ENCODE peak calls at places on chromosomes 7 and 10, in six cellular contexts. Y, U, P, H, J and W are unnamed samples.

GRCh38 chr10:64320448-64320847 is 799.2 kb downstream of the REEP3 start:
- DNase-seq in Y (no peak), U (no peak), P (no peak), J (no peak), H (no peak), W (no peak)

GRCh38 chr7:21318916-21319270 is 109.0 kb upstream of the SP4 start:
- DNase-seq in H (no peak), P (no peak), J (no peak), Y (no peak), U (no peak), W (no peak)

GRCh38 chr7:23098460-23098859 is 7.1 kb upstream of the KLHL7 start:
- DNase-seq in Y (no peak), J (no peak), H (no peak), U (no peak), P (no peak), W (no peak)

GRCh38 chr10:80132299-80133139 is at the start of gene PLAC9:
- DNase-seq in J (no peak), U (no peak), P (no peak), H (no peak), Y (no peak), W (no peak)

GRCh38 chr7:121752706-121753105 is 120.3 kb upstream of the PTPRZ1 start:
- DNase-seq in H (no peak), U (no peak), Y (no peak), P (no peak), J (no peak), W (no peak)

GRCh38 chr10:22159979-22160378 is 57.8 kb downstream of the EBLN1 start:
- DNase-seq in H (no peak), P (no peak), J (no peak), Y (no peak), U (no peak), W (no peak)

GRCh38 chr7:70480913-70481579 is 650.9 kb upstream of the GALNT17 start:
- DNase-seq in U (no peak), H (no peak), P (no peak), J (no peak), Y (no peak), W (no peak)

GRCh38 chr7:156547884-156548561 is 92.6 kb upstream of the RNF32 start:
- DNase-seq in J (no peak), P (no peak), U (no peak), Y (no peak), H (no peak), W (no peak)

GRCh38 chr7:23981314-23981713 is 271.3 kb downstream of the STK31 start:
- DNase-seq in J (no peak), U (no peak), Y (no peak), H (no peak), P (no peak), W (no peak)

GRCh38 chr7:93245525-93246432 is 13.6 kb downstream of the VPS50 start:
- DNase-seq in U (no peak), P (no peak), Y (no peak), J (no peak), H (no peak), W (peak; percentile 7)

GRCh38 chr7:18866359-18867036 is 250.9 kb downstream of the TWIST1 start:
- DNase-seq in U (peak; percentile 99), P (peak; percentile 22), J (peak; percentile 97), H (peak; percentile 12), Y (no peak), W (peak; percentile 96)

GRCh38 chr7:2118630-2119190 is 114.0 kb downstream of the MAD1L1 start:
- DNase-seq in P (no peak), U (no peak), H (no peak), J (no peak), Y (no peak), W (no peak)

GRCh38 chr7:112337177-112337576 is 113.1 kb upstream of the IFRD1 start:
- DNase-seq in H (no peak), J (no peak), U (no peak), Y (no peak), P (no peak), W (no peak)

GRCh38 chr7:44274623-44274975 is 50.8 kb downstream of the CAMK2B start:
- DNase-seq in P (no peak), Y (no peak), U (no peak), J (no peak), H (no peak), W (no peak)

GRCh38 chr7:98997836-98998235 is 119.5 kb downstream of the TRRAP start:
- DNase-seq in J (no peak), Y (no peak), U (no peak), H (no peak), P (no peak), W (no peak)

GRCh38 chr7:2967238-2967637 is 76.4 kb downstream of the CARD11 start:
- DNase-seq in H (no peak), Y (no peak), J (no peak), U (no peak), P (no peak), W (no peak)

GRCh38 chr10:117762126-117762818 is 219.7 kb downstream of the EMX2 start:
- DNase-seq in Y (no peak), P (no peak), U (no peak), H (no peak), J (no peak), W (no peak)

GRCh38 chr10:6140141-6140841 is 51.5 kb downstream of the RBM17 start:
- DNase-seq in Y (no peak), P (no peak), J (no peak), H (no peak), U (no peak), W (no peak)

GRCh38 chr7:132972745-132973144 is 109.1 kb downstream of the CHCHD3 start:
- DNase-seq in J (no peak), H (no peak), U (no peak), P (no peak), Y (no peak), W (no peak)

GRCh38 chr10:71465576-71466252 is 69.0 kb downstream of the CDH23 start:
- DNase-seq in U (no peak), Y (no peak), P (no peak), H (no peak), J (no peak), W (no peak)

GRCh38 chr7:2386964-2387669 is 16.3 kb upstream of the CHST12 start:
- DNase-seq in P (no peak), H (no peak), J (no peak), Y (no peak), U (no peak), W (no peak)

GRCh38 chr7:1200045-1200444 is 32.6 kb upstream of the UNCX start:
- DNase-seq in P (no peak), J (no peak), H (no peak), Y (no peak), U (peak; percentile 14), W (no peak)

GRCh38 chr7:70178787-70179186 is 580.5 kb downstream of the AUTS2 start:
- DNase-seq in P (no peak), J (peak; percentile 16), H (no peak), U (no peak), Y (no peak), W (no peak)

GRCh38 chr10:1962025-1962424 is 224.7 kb upstream of the ADARB2 start:
- DNase-seq in Y (no peak), U (no peak), J (no peak), H (no peak), P (no peak), W (no peak)
- TF ChIP-seq CTCF in Y (no peak), U (no peak), J (no peak), H (no peak), P (no peak), W (no peak)

DNA sequence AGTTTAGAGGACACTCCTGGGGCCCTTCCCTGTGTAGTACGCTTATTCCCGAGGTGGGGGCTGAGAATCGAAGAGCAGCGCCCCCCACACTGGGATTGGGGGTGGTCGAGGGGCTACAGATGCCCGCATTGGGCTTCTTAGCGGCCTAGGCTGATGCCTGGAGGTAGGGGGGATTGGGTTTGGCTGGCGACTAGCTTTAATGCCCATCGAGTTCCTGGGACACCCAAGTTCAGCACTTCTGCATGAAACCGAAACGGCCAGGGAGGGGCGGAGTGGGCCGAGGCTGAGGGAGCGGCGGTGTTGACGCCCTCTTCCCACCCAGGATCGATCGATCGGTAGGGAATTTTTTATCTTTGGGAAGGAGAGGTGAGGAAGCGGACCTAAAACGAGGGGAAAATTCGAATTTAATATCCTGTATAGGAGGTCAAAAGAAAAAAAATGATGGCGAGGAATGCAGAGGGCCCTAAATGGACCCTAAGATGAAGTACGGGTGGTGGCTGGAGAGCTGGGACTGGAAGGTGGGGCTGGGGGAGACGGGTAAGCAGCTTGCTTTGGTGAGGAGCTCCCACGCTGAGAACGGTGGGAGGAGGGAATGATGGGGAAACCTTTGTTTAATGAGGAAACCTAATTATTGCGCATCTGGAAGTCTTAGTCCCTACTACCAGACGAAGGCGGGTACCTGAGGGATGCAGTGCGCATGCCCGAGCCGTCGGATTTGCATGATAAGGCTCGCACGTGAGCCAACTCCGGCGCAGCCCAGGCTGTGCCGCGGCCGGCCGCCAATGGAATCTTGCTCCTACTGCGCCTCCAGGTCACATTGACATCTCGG is 12.5 kb upstream of the DLX6 start:
- DNase-seq in Y (no peak), J (no peak), P (no peak), H (no peak), U (no peak), W (no peak)
- H3K4me3 ChIP-seq in Y (no peak overlapping the region), J (no peak overlapping the region), P (no peak overlapping the region), H (no peak overlapping the region), U (no peak overlapping the region), W (no peak overlapping the region)

GRCh38 chr7:100867040-100867795 is at the start of gene TRIP6:
- DNase-seq in H (peak; percentile 95), P (peak; percentile 91), Y (peak; percentile 41), J (peak; percentile 76), U (peak; percentile 83), W (peak; percentile 76)

GRCh38 chr7:100866721-100867039 is 507 bp upstream of the TRIP6 start:
- DNase-seq in U (no peak), Y (no peak), J (no peak), H (no peak), P (no peak), W (no peak)

GRCh38 chr7:100865971-100866720 is 1.0 kb upstream of the TRIP6 start:
- DNase-seq in P (no peak), Y (peak; percentile 50), J (no peak), H (peak; percentile 87), U (no peak), W (no peak)

GRCh38 chr7:100864263-100864845 is 2.8 kb upstream of the TRIP6 start:
- DNase-seq in Y (no peak), H (no peak), U (no peak), J (no peak), P (no peak), W (no peak)

GRCh38 chr7:100865372-100865911 is 1.7 kb upstream of the TRIP6 start:
- DNase-seq in J (no peak), U (no peak), H (no peak), Y (no peak), P (no peak), W (no peak)
- TF ChIP-seq CTCF in J (no peak), U (no peak), H (no peak), Y (no peak), P (no peak), W (no peak)

DNA sequence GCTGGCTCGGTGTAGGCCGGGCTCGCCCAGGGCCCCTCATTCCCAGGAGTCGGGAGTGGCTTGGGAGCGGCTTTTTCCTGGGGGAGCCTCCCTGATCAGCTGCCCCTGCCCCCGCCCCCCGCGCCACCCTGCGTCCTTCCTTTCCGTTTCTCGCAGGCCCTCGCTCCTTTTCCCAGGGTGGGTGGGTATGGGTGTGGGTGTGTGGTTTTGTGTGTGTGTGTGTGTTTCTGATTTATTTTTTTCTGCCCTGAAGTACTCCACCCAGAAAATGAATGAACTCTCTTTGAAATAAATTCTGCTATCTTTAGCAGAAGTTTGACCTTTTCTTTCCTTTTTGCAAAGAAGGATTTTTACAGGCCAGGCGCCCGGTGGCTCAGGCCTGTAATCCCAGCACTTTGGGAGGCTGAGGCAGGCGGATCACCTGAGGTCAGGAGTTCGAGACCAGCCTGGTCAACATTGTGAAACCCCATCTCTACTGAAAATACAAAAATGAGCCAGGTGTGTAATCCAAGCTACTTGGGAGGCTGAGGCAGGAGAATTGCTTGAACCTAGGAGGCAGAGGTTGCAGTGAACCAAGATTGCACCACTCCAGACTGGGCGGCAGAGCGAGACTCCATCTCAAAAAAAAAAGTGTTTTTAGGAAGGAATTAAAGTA is 30.0 kb upstream of the AP5Z1 start:
- DNase-seq in J (no peak), Y (no peak), P (no peak), U (no peak), H (no peak), W (no peak)
- H3K4me3 ChIP-seq in J (no peak overlapping the region), Y (peak overlapping the region; percentile 64), P (peak overlapping the region; percentile 15), U (peak overlapping the region; percentile 30), H (no peak overlapping the region), W (peak overlapping the region; percentile 20)